ENCODE peak calls at places on chromosomes 5 and 9, in four cellular contexts. W is fibroblast of lung, K is lower lobe of right lung, C is WTC11. S is an unnamed sample.

GRCh38 chr5:178455480-178455835 is 134.7 kb downstream of the COL23A1 start:
- DNase-seq in C (no peak), K (no peak), W (no peak), S (no peak)

GRCh38 chr9:20698799-20699198 is 14.7 kb downstream of the FOCAD start:
- DNase-seq in W (no peak), C (no peak), K (no peak), S (no peak)

GRCh38 chr5:54909126-54909525 is 76.3 kb downstream of the ESM1 start:
- DNase-seq in C (no peak), W (no peak), K (no peak), S (no peak)

GRCh38 chr9:75131700-75132099 is 43.4 kb downstream of the OSTF1 start:
- DNase-seq in W (no peak), K (no peak), C (no peak), S (no peak)

GRCh38 chr5:1521671-1522600 is 1.8 kb downstream of the LPCAT1 start:
- DNase-seq in K (peak; percentile 58), C (peak; percentile 36), W (peak; percentile 72), S (no peak)

GRCh38 chr5:151699071-151699901 is 12.6 kb upstream of the SPARC start:
- DNase-seq in C (no peak), W (peak; percentile 98), K (no peak), S (peak; percentile 21)

GRCh38 chr5:102715405-102715804 is 39.7 kb upstream of the PAM start:
- DNase-seq in K (no peak), C (no peak), W (peak; percentile 88), S (peak; percentile 13)

GRCh38 chr9:112764837-112765236 is 14.3 kb downstream of the SNX30 start:
- DNase-seq in W (no peak), K (no peak), C (peak; percentile 35), S (no peak)

GRCh38 chr5:142167458-142167857 is 58.9 kb downstream of the NDFIP1 start:
- DNase-seq in W (no peak), K (no peak), C (no peak), S (no peak)

GRCh38 chr5:434443-435146 is 8.4 kb upstream of the EXOC3 start:
- DNase-seq in K (no peak), W (no peak), C (no peak), S (no peak)

GRCh38 chr9:34084562-34084961 is 35.9 kb upstream of the UBAP2 start:
- DNase-seq in C (no peak), K (no peak), W (no peak), S (no peak)

GRCh38 chr9:77916410-77916819 is 115.2 kb downstream of the GNAQ start:
- DNase-seq in C (no peak), K (no peak), W (no peak), S (no peak)

GRCh38 chr5:150412319-150413175 is at the start of gene CD74:
- DNase-seq in C (peak; percentile 75), K (peak; percentile 96), W (no peak), S (peak; percentile 94)

GRCh38 chr5:107814183-107814582 is 143.4 kb upstream of the EFNA5 start:
- DNase-seq in W (no peak), K (no peak), C (no peak), S (no peak)

GRCh38 chr5:36777105-36777757 is 99.3 kb upstream of the NIPBL start:
- DNase-seq in K (no peak), W (peak; percentile 38), C (peak; percentile 46), S (peak; percentile 22)

GRCh38 chr5:172777381-172778222 is 6.6 kb upstream of the DUSP1 start:
- DNase-seq in K (peak; percentile 93), C (no peak), W (peak; percentile 90), S (peak; percentile 95)

GRCh38 chr9:106797299-106797698 is 65.7 kb upstream of the ZNF462 start:
- DNase-seq in C (no peak), W (no peak), K (no peak), S (no peak)

GRCh38 chr9:91564081-91564670 is 140.5 kb upstream of the NFIL3 start:
- DNase-seq in W (no peak), C (no peak), K (no peak), S (no peak)

GRCh38 chr5:135233477-135233876 is 165.6 kb downstream of the MACROH2A1 start:
- DNase-seq in W (no peak), K (no peak), C (no peak), S (no peak)

GRCh38 chr9:82512724-82513123 is 524.2 kb downstream of the SPATA31D1 start:
- DNase-seq in W (no peak), C (no peak), K (no peak), S (no peak)

GRCh38 chr9:91408475-91408874 is 15.2 kb downstream of the NFIL3 start:
- DNase-seq in K (no peak), C (no peak), W (no peak), S (no peak)

GRCh38 chr5:963673-964531 is 44.7 kb upstream of the NKD2 start:
- DNase-seq in W (peak; percentile 87), C (no peak), K (no peak), S (no peak)

GRCh38 chr9:109267555-109267954 is 53.3 kb downstream of the EPB41L4B start:
- DNase-seq in K (no peak), C (no peak), W (no peak), S (no peak)

GRCh38 chr9:72133365-72134035 is 15.7 kb upstream of the GDA start:
- DNase-seq in K (no peak), C (no peak), W (no peak), S (no peak)

GRCh38 chr9:72981433-72981832 is 28.6 kb upstream of the ALDH1A1 start:
- DNase-seq in C (no peak), K (no peak), W (no peak), S (no peak)

GRCh38 chr9:85045271-85045670 is 375.7 kb downstream of the NTRK2 start:
- DNase-seq in C (no peak), K (no peak), W (no peak), S (no peak)

GRCh38 chr9:91844656-91845291 is 105.3 kb downstream of the ROR2 start:
- DNase-seq in C (no peak), W (no peak), K (no peak), S (no peak)

GRCh38 chr9:91530829-91531228 is 107.2 kb upstream of the NFIL3 start:
- DNase-seq in C (no peak), W (peak; percentile 16), K (no peak), S (no peak)

GRCh38 chr9:136198605-136199083 is 6.3 kb downstream of the LHX3 start:
- DNase-seq in K (no peak), C (peak; percentile 63), W (no peak), S (no peak)

GRCh38 chr9:36486454-36486932 is 86.2 kb upstream of the MELK start:
- DNase-seq in W (no peak), C (no peak), K (no peak), S (no peak)

GRCh38 chr9:13719410-13719809 is 439.9 kb upstream of the MPDZ start:
- DNase-seq in W (peak; percentile 42), C (no peak), K (no peak), S (no peak)

GRCh38 chr9:4287886-4288588 is 11.8 kb downstream of the GLIS3 start:
- DNase-seq in W (no peak), K (no peak), C (no peak), S (no peak)

GRCh38 chr5:117888688-117889087 is 1099.7 kb downstream of the DTWD2 start:
- DNase-seq in W (peak; percentile 47), K (no peak), C (no peak), S (no peak)

GRCh38 chr5:31638286-31638685 is 645 bp upstream of the PDZD2 start:
- DNase-seq in K (peak; percentile 51), C (no peak), W (no peak), S (no peak)

GRCh38 chr5:31639488-31640011 is 619 bp downstream of the PDZD2 start:
- DNase-seq in K (no peak), W (no peak), C (peak; percentile 44), S (no peak)

GRCh38 chr5:31637851-31638250 is 1.1 kb upstream of the PDZD2 start:
- DNase-seq in K (no peak), C (no peak), W (no peak), S (no peak)

GRCh38 chr5:31640024-31640423 is 1.1 kb downstream of the PDZD2 start:
- DNase-seq in W (no peak), K (no peak), C (peak; percentile 35), S (no peak)

DNA sequence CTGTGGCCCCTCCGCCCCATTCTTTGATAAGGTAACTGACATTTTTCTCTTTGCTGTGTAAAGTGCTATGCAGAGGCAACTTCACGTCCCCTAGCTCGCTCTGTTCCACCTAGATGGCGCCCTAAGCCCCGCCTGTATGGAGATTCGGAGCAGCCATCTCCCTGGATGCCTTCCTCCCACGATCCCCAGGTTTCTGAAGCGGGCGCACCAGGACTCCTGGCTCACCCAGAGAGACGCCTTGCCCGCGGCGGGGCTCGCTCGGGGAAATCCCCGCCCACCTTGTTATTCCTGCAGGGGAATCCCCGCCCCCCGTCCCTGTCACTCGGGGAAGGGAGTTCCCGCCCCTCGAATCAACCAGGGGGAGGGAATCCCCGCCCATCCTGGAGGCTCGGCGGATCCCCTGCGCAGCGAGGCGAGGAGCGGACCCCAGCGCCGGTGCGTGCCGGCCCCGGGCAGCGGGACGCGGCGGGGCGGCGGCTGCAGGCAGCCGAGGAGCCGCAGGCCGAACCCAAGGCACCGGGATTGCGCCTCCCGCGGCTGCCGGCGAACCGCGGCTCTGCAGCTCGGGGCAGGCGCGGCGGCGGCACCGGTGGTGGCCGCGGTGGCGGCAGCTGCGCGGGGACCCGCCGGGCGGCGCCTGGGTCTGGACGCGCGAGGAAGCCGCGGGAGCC is at the start of gene PDZD2:
- DNase-seq in C (peak; percentile 88), W (peak; percentile 47), K (peak; percentile 72), S (peak; percentile 79)
- TF ChIP-seq CTCF in C (no peak), W (peak; percentile 30), K (peak; percentile 17), S (no peak)

DNA sequence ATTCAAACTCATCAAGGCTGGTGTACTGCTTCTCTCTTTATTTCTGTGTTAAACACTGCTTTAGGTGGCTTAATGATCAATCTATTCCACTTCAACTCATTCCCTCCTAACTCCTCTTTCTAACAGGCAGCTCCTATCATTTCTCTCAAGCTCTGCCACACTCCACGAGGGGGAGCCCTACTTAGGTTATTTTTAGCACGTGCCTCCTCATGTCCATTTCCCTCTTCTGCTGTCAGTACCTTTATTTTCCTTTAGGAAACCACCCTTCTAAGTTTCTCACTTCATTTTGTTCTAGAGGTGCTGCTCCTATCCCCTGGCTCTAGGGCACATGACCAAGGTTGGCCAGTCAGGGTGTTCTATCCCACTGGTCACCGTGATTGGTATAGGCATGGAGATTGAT is 6.7 kb upstream of the BRINP1 start:
- DNase-seq in C (peak; percentile 61), W (no peak), K (no peak), S (no peak)
- TF ChIP-seq CTCF in C (peak; percentile 61), W (no peak), K (peak; percentile 12), S (no peak)

DNA sequence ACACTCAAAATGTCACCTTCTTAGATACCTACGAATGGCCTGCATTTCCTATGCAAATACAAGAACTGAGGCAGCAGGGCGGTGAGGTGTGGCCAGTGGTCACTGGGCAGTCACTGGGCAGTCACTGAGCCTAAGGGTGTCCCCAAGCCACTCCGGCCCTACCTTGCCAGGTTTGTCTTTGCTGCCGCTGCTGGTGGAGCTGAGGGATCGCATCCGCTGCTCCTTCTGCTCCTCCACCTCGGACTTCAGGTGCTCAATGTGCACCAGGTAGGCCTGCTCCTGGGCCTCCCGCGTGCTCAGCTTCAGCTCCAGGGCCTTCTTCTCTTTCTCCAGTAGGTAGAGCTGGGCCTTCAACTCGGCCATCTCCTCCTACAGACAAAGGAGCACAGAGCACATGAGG is 72.3 kb downstream of the DCP2 start:
- DNase-seq in C (no peak), K (no peak), W (no peak), S (no peak)
- TF ChIP-seq CTCF in C (no peak), K (no peak), W (no peak), S (no peak)

DNA sequence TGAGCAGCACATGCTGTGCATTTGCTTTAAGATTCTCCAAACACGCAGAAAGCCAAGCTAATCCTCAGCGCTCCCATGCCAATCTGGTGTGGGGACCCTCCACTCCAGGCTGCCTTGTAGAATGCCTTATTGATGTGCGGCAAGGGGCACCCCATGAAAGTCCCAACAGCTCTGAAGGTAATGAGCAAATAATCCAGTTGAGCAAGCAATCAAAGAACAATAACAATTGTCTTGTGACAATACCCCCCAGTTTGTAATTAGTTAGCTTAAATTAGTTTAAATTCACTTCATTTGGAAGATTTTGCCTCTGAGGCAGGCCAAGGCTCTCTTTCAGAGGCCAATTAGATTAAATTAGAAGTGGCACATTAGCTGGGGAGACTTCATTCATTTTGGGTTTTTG is 17.7 kb upstream of the FBP1 start:
- DNase-seq in C (no peak), K (no peak), W (no peak), S (no peak)
- TF ChIP-seq CTCF in C (no peak), K (no peak), W (no peak), S (no peak)

S was measured in Calu3.